ENCODE peak calls at places on chromosomes 4 and X, in seven cellular contexts. M is H9, G is fibroblast of mammary gland, H is ovary, U is left lung, S is dorsolateral prefrontal cortex, W is testis. A is an unnamed sample.

GRCh38 chr4:94354474-94354896 is 11.8 kb upstream of the HPGDS start:
- DNase-seq in M (no peak), G (no peak), W (no peak), S (no peak), H (no peak), U (no peak), A (no peak)

GRCh38 chr4:181193162-181193930 is 1049.9 kb upstream of the TENM3 start:
- DNase-seq in G (no peak), S (no peak), U (no peak), W (no peak), H (no peak), M (no peak), A (no peak)

GRCh38 chr4:7417639-7418038 is 17.1 kb downstream of the PSAPL1 start:
- DNase-seq in S (peak), H (no peak), G (no peak), U (peak), M (peak), W (no peak), A (no peak)

GRCh38 chrX:130083107-130083490 is 27.2 kb downstream of the ELF4 start:
- DNase-seq in W (no peak), G (no peak), S (no peak), U (no peak), H (no peak), M (no peak), A (no peak)

GRCh38 chr4:80259012-80259411 is 7.5 kb upstream of the FGF5 start:
- DNase-seq in G (no peak), S (no peak), H (no peak), U (no peak), M (no peak), W (no peak), A (no peak)

GRCh38 chrX:129755779-129756650 is 17.2 kb downstream of the XPNPEP2 start:
- DNase-seq in S (no peak), U (no peak), G (no peak), H (no peak), W (no peak), M (peak), A (no peak)

GRCh38 chrX:31038585-31039326 is 33.1 kb downstream of the FTHL17 start:
- DNase-seq in G (peak), S (no peak), M (peak), U (no peak), H (peak), W (peak), A (no peak)

GRCh38 chr4:31601793-31602192 is 881.6 kb downstream of the PCDH7 start:
- DNase-seq in G (no peak), W (no peak), M (no peak), U (no peak), H (no peak), S (no peak), A (no peak)

GRCh38 chr4:8577972-8578371 is 2.2 kb upstream of the GPR78 start:
- DNase-seq in W (no peak), M (no peak), G (no peak), S (no peak), U (no peak), H (no peak), A (no peak)

GRCh38 chrX:48937065-48937907 is 18.5 kb upstream of the PIM2 start:
- DNase-seq in S (no peak), W (peak), G (peak), U (peak), H (no peak), M (no peak), A (no peak)
- TF ChIP-seq CTCF in S (no peak), W (no peak), G (no peak), U (no peak), H (no peak), M (peak), A (no peak)

GRCh38 chr4:134911941-134912340 is 710.4 kb upstream of the PABPC4L start:
- DNase-seq in S (no peak), G (no peak), U (no peak), H (no peak), W (no peak), M (no peak), A (no peak)

GRCh38 chr4:134905061-134905460 is 703.5 kb upstream of the PABPC4L start:
- DNase-seq in M (no peak), G (no peak), U (no peak), H (no peak), S (no peak), W (no peak), A (no peak)

DNA sequence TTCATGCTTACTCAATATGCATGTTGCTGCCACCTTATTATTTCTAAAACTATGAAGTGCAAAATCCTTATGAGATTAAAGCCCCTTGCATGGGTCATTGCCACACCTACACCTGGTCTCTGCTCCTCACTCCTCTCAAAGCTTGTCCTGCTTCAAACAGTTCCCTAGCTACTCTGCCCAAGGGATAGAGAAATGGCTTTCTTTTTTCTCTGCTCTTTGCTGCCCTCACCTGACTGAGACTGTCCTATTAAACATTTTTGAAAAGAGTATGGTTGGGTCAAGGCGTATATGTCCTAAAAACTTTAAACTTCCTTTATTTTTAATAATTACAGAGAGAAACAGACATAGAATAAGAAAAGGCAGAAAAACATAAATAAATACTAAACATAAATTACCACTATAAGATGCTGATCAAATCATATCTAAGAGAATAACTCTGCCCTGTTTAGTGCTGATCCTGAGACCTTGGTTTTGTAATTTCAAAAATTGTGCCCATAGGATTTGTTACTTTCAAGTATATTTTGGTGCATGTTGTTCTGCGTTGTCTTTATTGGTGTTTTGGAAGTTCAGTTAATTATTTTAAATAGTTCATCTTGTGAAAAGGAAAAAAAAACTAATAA is 704.9 kb upstream of the PABPC4L start:
- DNase-seq in U (no peak), S (no peak), M (peak), G (no peak), H (no peak), W (peak), A (no peak)
- TF ChIP-seq CTCF in U (no peak), S (no peak), M (peak), G (peak), H (no peak), W (no peak), A (no peak)

GRCh38 chrX:134753185-134754008 is 95.1 kb upstream of the PLAC1 start:
- DNase-seq in S (no peak), G (peak), W (no peak), U (no peak), H (no peak), M (no peak), A (no peak)
- TF ChIP-seq CTCF in S (no peak), G (peak), W (no peak), U (no peak), H (no peak), M (peak), A (no peak)

GRCh38 chrX:150919401-150919800 is 20.9 kb upstream of the CD99L2 start:
- DNase-seq in W (no peak), S (no peak), U (no peak), H (no peak), M (no peak), G (no peak), A (no peak)

DNA sequence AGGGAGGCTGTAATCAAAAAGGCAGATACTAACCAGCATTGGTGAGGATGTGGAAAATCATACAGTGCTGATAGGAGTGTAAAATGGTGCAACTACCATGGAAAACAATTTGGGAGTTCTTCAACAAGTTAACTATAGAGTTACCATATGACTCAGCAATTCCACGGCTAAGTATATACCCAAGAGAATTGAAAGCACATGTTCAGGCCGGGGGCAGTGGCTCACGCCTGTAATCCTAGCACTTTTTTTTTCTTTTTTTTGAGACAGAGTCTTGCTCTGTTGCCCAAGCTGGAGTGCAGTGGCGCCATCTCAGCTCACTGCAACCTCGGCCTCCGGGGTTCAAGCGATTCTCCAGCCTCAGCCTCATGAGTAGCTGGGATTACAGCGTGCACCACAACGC is 15.0 kb upstream of the CD99L2 start:
- DNase-seq in U (no peak), S (no peak), G (peak), H (no peak), W (no peak), M (no peak), A (no peak)
- TF ChIP-seq CTCF in U (no peak), S (no peak), G (no peak), H (no peak), W (no peak), M (no peak), A (no peak)

GRCh38 chr4:54228064-54228527 is 997 bp upstream of the PDGFRA start:
- DNase-seq in W (peak), H (peak), S (no peak), G (peak), M (peak), U (peak), A (peak)
- TF ChIP-seq CTCF in W (peak), H (peak), S (peak), G (peak), M (peak), U (peak), A (no peak)

DNA sequence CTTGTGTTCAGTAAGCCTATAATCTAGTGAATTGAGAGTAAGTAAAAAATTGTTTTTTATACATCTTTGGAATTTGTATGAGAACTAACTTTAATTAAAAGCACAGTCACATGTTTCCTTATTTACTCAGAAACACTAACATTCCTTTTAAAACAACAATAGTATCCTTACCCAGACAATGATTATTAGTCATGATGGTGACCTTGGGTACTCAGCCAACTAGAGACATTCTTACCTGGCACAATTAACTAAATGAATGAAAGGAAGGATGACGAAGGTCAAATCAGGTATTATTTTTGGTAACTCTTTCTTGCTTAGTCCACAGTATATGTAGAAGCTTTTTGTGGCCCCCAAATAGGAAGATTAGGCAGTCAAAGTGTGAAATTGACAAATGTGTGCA is 901.0 kb downstream of the FAT4 start:
- DNase-seq in M (no peak), S (no peak), H (no peak), W (no peak), G (no peak), U (no peak), A (no peak)
- TF ChIP-seq CTCF in M (no peak), S (no peak), H (no peak), W (no peak), G (no peak), U (no peak), A (no peak)